ENCODE peak calls at places on chromosomes 16 and 17, in six cellular contexts. K, O, A, H, C and T are unnamed samples.

GRCh38 chr17:28959471-28959871 is 8.2 kb upstream of the PHF12 start:
- DNase-seq in K (no peak), O (no peak), A (no peak), H (no peak), C (no peak), T (no peak)

GRCh38 chr16:55542459-55543082 is 23.9 kb upstream of the CAPNS2 start:
- DNase-seq in K (no peak), O (no peak), A (no peak), H (no peak), C (no peak), T (no peak)

GRCh38 chr16:86015606-86016005 is 116.6 kb downstream of the IRF8 start:
- DNase-seq in K (no peak), O (no peak), A (no peak), H (no peak), C (no peak), T (no peak)

GRCh38 chr17:7842380-7842949 is 8.4 kb downstream of the KDM6B start:
- DNase-seq in K (no peak), O (no peak), A (peak; percentile 97), H (peak; percentile 93), C (no peak), T (peak; percentile 67)

GRCh38 chr17:45334231-45334630 is 17.4 kb upstream of the MAP3K14 start:
- DNase-seq in K (no peak), O (peak; percentile 47), A (no peak), H (no peak), C (peak; percentile 93), T (peak; percentile 31)

GRCh38 chr17:17665255-17665654 is 16.0 kb upstream of the RAI1 start:
- DNase-seq in K (no peak), O (no peak), A (no peak), H (no peak), C (no peak), T (no peak)

GRCh38 chr16:75097941-75098897 is 18.4 kb downstream of the LDHD start:
- DNase-seq in K (no peak), O (peak; percentile 85), A (peak; percentile 53), H (peak; percentile 56), C (peak; percentile 72), T (peak; percentile 79)

GRCh38 chr16:82470506-82471196 is 156.1 kb upstream of the CDH13 start:
- DNase-seq in K (no peak), O (no peak), A (no peak), H (no peak), C (no peak), T (no peak)

GRCh38 chr17:57811633-57812280 is 38.1 kb downstream of the MRPS23 start:
- DNase-seq in K (peak; percentile 25), O (no peak), A (no peak), H (no peak), C (peak; percentile 41), T (no peak)

GRCh38 chr16:35575432-35575821 is 2116.0 kb downstream of the TP53TG3F start:
- DNase-seq in K (no peak), O (no peak), A (no peak), H (no peak), C (no peak), T (no peak)

GRCh38 chr17:6936370-6937028 is 59.4 kb upstream of the ALOX12 start:
- DNase-seq in K (peak; percentile 59), O (no peak), A (no peak), H (no peak), C (no peak), T (no peak)

GRCh38 chr16:82603784-82604411 is 22.9 kb upstream of the CDH13 start:
- DNase-seq in K (peak; percentile 77), O (no peak), A (no peak), H (no peak), C (peak; percentile 6), T (no peak)